ENCODE peak calls at places on chromosomes 13 and 19, in four cellular contexts. One of them, this sample, is unnamed.

GRCh38 chr13:100089633-100090032 is 740 bp downstream of the PCCA start:
- DNase-seq in GM12878: no peak
- DNase-seq in endothelial cell of umbilical vein: peak; percentile 51
- DNase-seq in K562: no peak
- DNase-seq in this sample: peak; percentile 34

GRCh38 chr19:10262771-10263170 is 8.1 kb upstream of the ICAM1 start:
- DNase-seq in GM12878: no peak
- DNase-seq in endothelial cell of umbilical vein: no peak
- DNase-seq in K562: no peak
- DNase-seq in this sample: peak; percentile 65

GRCh38 chr13:56009418-56009817 is 1131.3 kb upstream of the PRR20A start:
- DNase-seq in GM12878: no peak
- DNase-seq in endothelial cell of umbilical vein: no peak
- DNase-seq in K562: no peak
- DNase-seq in this sample: no peak

GRCh38 chr13:25249001-25249543 is 38.2 kb downstream of the MTMR6 start:
- DNase-seq in GM12878: peak; percentile 17
- DNase-seq in endothelial cell of umbilical vein: no peak
- DNase-seq in K562: no peak
- DNase-seq in this sample: peak; percentile 43

GRCh38 chr13:113745059-113745458 is 14.0 kb upstream of the TMEM255B start:
- DNase-seq in GM12878: no peak
- DNase-seq in endothelial cell of umbilical vein: no peak
- DNase-seq in K562: no peak
- DNase-seq in this sample: no peak

GRCh38 chr19:9406798-9407352 is 28.5 kb downstream of the ZNF266 start:
- DNase-seq in GM12878: no peak
- DNase-seq in endothelial cell of umbilical vein: no peak
- DNase-seq in K562: peak; percentile 78
- DNase-seq in this sample: peak; percentile 92

GRCh38 chr13:100528820-100529219 is 59.8 kb downstream of the GGACT start:
- DNase-seq in GM12878: no peak
- DNase-seq in endothelial cell of umbilical vein: no peak
- DNase-seq in K562: no peak
- DNase-seq in this sample: no peak

GRCh38 chr13:62702502-62702901 is 1286.9 kb upstream of the PCDH20 start:
- DNase-seq in GM12878: no peak
- DNase-seq in endothelial cell of umbilical vein: no peak
- DNase-seq in K562: no peak
- DNase-seq in this sample: no peak

GRCh38 chr13:94419304-94419943 is 60.1 kb downstream of the DCT start:
- DNase-seq in GM12878: no peak
- DNase-seq in endothelial cell of umbilical vein: peak; percentile 6
- DNase-seq in K562: no peak
- DNase-seq in this sample: peak; percentile 86

GRCh38 chr13:107977175-107977574 is 238.2 kb downstream of the LIG4 start:
- DNase-seq in GM12878: no peak
- DNase-seq in endothelial cell of umbilical vein: no peak
- DNase-seq in K562: no peak
- DNase-seq in this sample: no peak

GRCh38 chr13:31807090-31807541 is 67.8 kb downstream of the RXFP2 start:
- DNase-seq in GM12878: no peak
- DNase-seq in endothelial cell of umbilical vein: no peak
- DNase-seq in K562: no peak
- DNase-seq in this sample: no peak

GRCh38 chr13:22102237-22102636 is 431.4 kb downstream of the FGF9 start:
- DNase-seq in GM12878: no peak
- DNase-seq in endothelial cell of umbilical vein: no peak
- DNase-seq in K562: no peak
- DNase-seq in this sample: no peak

GRCh38 chr13:28558126-28558525 is 63.2 kb upstream of the FLT1 start:
- DNase-seq in GM12878: no peak
- DNase-seq in endothelial cell of umbilical vein: peak; percentile 71
- DNase-seq in K562: no peak
- DNase-seq in this sample: peak; percentile 97

GRCh38 chr19:7522923-7523667 is 671 bp downstream of the MCOLN1 start:
- DNase-seq in GM12878: no peak
- DNase-seq in endothelial cell of umbilical vein: no peak
- DNase-seq in K562: no peak
- DNase-seq in this sample: no peak

GRCh38 chr19:42115219-42115618 is 17.0 kb downstream of the POU2F2 start:
- DNase-seq in GM12878: no peak
- DNase-seq in endothelial cell of umbilical vein: peak; percentile 31
- DNase-seq in K562: no peak
- DNase-seq in this sample: peak; percentile 68

GRCh38 chr13:20489185-20489820 is 36.4 kb downstream of the CRYL1 start:
- DNase-seq in GM12878: no peak
- DNase-seq in endothelial cell of umbilical vein: no peak
- DNase-seq in K562: no peak
- DNase-seq in this sample: peak; percentile 62

GRCh38 chr19:30521937-30522336 is 149.8 kb downstream of the ZNF536 start:
- DNase-seq in GM12878: no peak
- DNase-seq in endothelial cell of umbilical vein: no peak
- DNase-seq in K562: no peak
- DNase-seq in this sample: no peak

GRCh38 chr13:25085125-25085742 is 10.7 kb upstream of the PABPC3 start:
- DNase-seq in GM12878: no peak
- DNase-seq in endothelial cell of umbilical vein: peak; percentile 27
- DNase-seq in K562: no peak
- DNase-seq in this sample: peak; percentile 26

GRCh38 chr19:15249912-15250634 is 17.8 kb upstream of the EPHX3 start:
- DNase-seq in GM12878: no peak
- DNase-seq in endothelial cell of umbilical vein: peak; percentile 75
- DNase-seq in K562: no peak
- DNase-seq in this sample: peak; percentile 95

GRCh38 chr13:58852076-58852475 is 1220.5 kb downstream of the PCDH17 start:
- DNase-seq in GM12878: no peak
- DNase-seq in endothelial cell of umbilical vein: peak; percentile 1
- DNase-seq in K562: no peak
- DNase-seq in this sample: no peak

GRCh38 chr13:21058361-21058760 is 3.0 kb downstream of the LATS2 start:
- DNase-seq in GM12878: no peak
- DNase-seq in endothelial cell of umbilical vein: peak; percentile 69
- DNase-seq in K562: no peak
- DNase-seq in this sample: no peak

GRCh38 chr13:100913143-100913542 is 238.5 kb upstream of the TMTC4 start:
- DNase-seq in GM12878: no peak
- DNase-seq in endothelial cell of umbilical vein: no peak
- DNase-seq in K562: no peak
- DNase-seq in this sample: peak; percentile 10

GRCh38 chr13:18947376-18947977 is 234.1 kb downstream of the TUBA3C start:
- DNase-seq in GM12878: no peak
- DNase-seq in endothelial cell of umbilical vein: no peak
- DNase-seq in K562: no peak
- DNase-seq in this sample: no peak

GRCh38 chr13:42400188-42400833 is 128.4 kb downstream of the AKAP11 start:
- DNase-seq in GM12878: no peak
- DNase-seq in endothelial cell of umbilical vein: no peak
- DNase-seq in K562: no peak
- DNase-seq in this sample: no peak

GRCh38 chr13:66635526-66635925 is 594.6 kb downstream of the PCDH9 start:
- DNase-seq in GM12878: no peak
- DNase-seq in endothelial cell of umbilical vein: peak; percentile 89
- DNase-seq in K562: no peak
- DNase-seq in this sample: peak; percentile 93

GRCh38 chr19:6551607-6552450 is 21.0 kb downstream of the TNFSF9 start:
- DNase-seq in GM12878: no peak
- DNase-seq in endothelial cell of umbilical vein: no peak
- DNase-seq in K562: peak; percentile 85
- DNase-seq in this sample: no peak

GRCh38 chr13:23384111-23384510 is 49.4 kb downstream of the SACS start:
- DNase-seq in GM12878: peak; percentile 82
- DNase-seq in endothelial cell of umbilical vein: no peak
- DNase-seq in K562: no peak
- DNase-seq in this sample: peak; percentile 90

GRCh38 chr13:38849316-38849715 is 141.3 kb downstream of the STOML3 start:
- DNase-seq in GM12878: no peak
- DNase-seq in endothelial cell of umbilical vein: no peak
- DNase-seq in K562: no peak
- DNase-seq in this sample: no peak

GRCh38 chr13:114143806-114144605 is 11.6 kb upstream of the RASA3 start:
- DNase-seq in GM12878: no peak
- DNase-seq in endothelial cell of umbilical vein: no peak
- DNase-seq in K562: peak; percentile 53
- DNase-seq in this sample: no peak

GRCh38 chr13:111178417-111178816 is 63.3 kb downstream of the ARHGEF7 start:
- DNase-seq in GM12878: no peak
- DNase-seq in endothelial cell of umbilical vein: no peak
- DNase-seq in K562: no peak
- DNase-seq in this sample: no peak

GRCh38 chr19:44603201-44603945 is 10.0 kb upstream of the IGSF23 start:
- DNase-seq in GM12878: no peak
- DNase-seq in endothelial cell of umbilical vein: peak; percentile 98
- DNase-seq in K562: no peak
- DNase-seq in this sample: peak; percentile 99

GRCh38 chr13:95474992-95475391 is 77.5 kb upstream of the CLDN10 start:
- DNase-seq in GM12878: no peak
- DNase-seq in endothelial cell of umbilical vein: no peak
- DNase-seq in K562: no peak
- DNase-seq in this sample: no peak

GRCh38 chr19:37362733-37363132 is 8.2 kb upstream of the ZNF527 start:
- DNase-seq in GM12878: no peak
- DNase-seq in endothelial cell of umbilical vein: peak; percentile 12
- DNase-seq in K562: peak; percentile 22
- DNase-seq in this sample: no peak

GRCh38 chr13:111508164-111508870 is 187.9 kb downstream of the TEX29 start:
- DNase-seq in GM12878: no peak
- DNase-seq in endothelial cell of umbilical vein: no peak
- DNase-seq in K562: no peak
- DNase-seq in this sample: no peak

GRCh38 chr13:72412481-72412880 is 314.9 kb downstream of the MZT1 start:
- DNase-seq in GM12878: no peak
- DNase-seq in endothelial cell of umbilical vein: no peak
- DNase-seq in K562: no peak
- DNase-seq in this sample: no peak

GRCh38 chr13:41315466-41316047 is 4.5 kb downstream of the NAA16 start:
- DNase-seq in GM12878: no peak
- DNase-seq in endothelial cell of umbilical vein: no peak
- DNase-seq in K562: no peak
- DNase-seq in this sample: peak; percentile 27

GRCh38 chr19:10625003-10625761 is at the start of gene SLC44A2:
- DNase-seq in GM12878: no peak
- DNase-seq in endothelial cell of umbilical vein: peak; percentile 41
- DNase-seq in K562: peak; percentile 21
- DNase-seq in this sample: peak; percentile 35

GRCh38 chr19:46069841-46070341 is 29.1 kb upstream of the IGFL4 start:
- DNase-seq in GM12878: no peak
- DNase-seq in endothelial cell of umbilical vein: peak; percentile 89
- DNase-seq in K562: no peak
- DNase-seq in this sample: peak; percentile 93

GRCh38 chr19:46060012-46060411 is 19.2 kb upstream of the IGFL4 start:
- DNase-seq in GM12878: no peak
- DNase-seq in endothelial cell of umbilical vein: no peak
- DNase-seq in K562: no peak
- DNase-seq in this sample: no peak

GRCh38 chr19:46067691-46068090 is 26.9 kb upstream of the IGFL4 start:
- DNase-seq in GM12878: no peak
- DNase-seq in endothelial cell of umbilical vein: no peak
- DNase-seq in K562: no peak
- DNase-seq in this sample: no peak

GRCh38 chr19:46068345-46069258 is 27.8 kb upstream of the IGFL4 start:
- DNase-seq in GM12878: no peak
- DNase-seq in endothelial cell of umbilical vein: peak; percentile 79
- DNase-seq in K562: no peak
- DNase-seq in this sample: peak; percentile 82

GRCh38 chr19:46065486-46065885 is 24.7 kb upstream of the IGFL4 start:
- DNase-seq in GM12878: no peak
- DNase-seq in endothelial cell of umbilical vein: no peak
- DNase-seq in K562: no peak
- DNase-seq in this sample: no peak
- TF ChIP-seq FOS in GM12878: no peak
- TF ChIP-seq FOS in endothelial cell of umbilical vein: no peak
- TF ChIP-seq FOS in K562: no peak
- TF ChIP-seq FOS in this sample: no peak

GRCh38 chr13:34757441-34757840 is 184.6 kb upstream of the NBEA start:
- DNase-seq in GM12878: no peak
- DNase-seq in endothelial cell of umbilical vein: no peak
- DNase-seq in K562: no peak
- DNase-seq in this sample: no peak
- TF ChIP-seq FOS in GM12878: no peak
- TF ChIP-seq FOS in endothelial cell of umbilical vein: no peak
- TF ChIP-seq FOS in K562: no peak
- TF ChIP-seq FOS in this sample: no peak

GRCh38 chr19:56660381-56661105 is 11.0 kb downstream of the ZNF835 start:
- DNase-seq in GM12878: no peak
- DNase-seq in endothelial cell of umbilical vein: no peak
- DNase-seq in K562: no peak
- DNase-seq in this sample: no peak
- TF ChIP-seq FOS in GM12878: no peak
- TF ChIP-seq FOS in endothelial cell of umbilical vein: no peak
- TF ChIP-seq FOS in K562: no peak
- TF ChIP-seq FOS in this sample: no peak

GRCh38 chr13:36294061-36294460 is 3.6 kb downstream of the CCDC169 start:
- DNase-seq in GM12878: no peak
- DNase-seq in endothelial cell of umbilical vein: no peak
- DNase-seq in K562: no peak
- DNase-seq in this sample: no peak

GRCh38 chr13:36297600-36298338 is at the start of gene CCDC169:
- DNase-seq in GM12878: no peak
- DNase-seq in endothelial cell of umbilical vein: peak; percentile 85
- DNase-seq in K562: peak; percentile 82
- DNase-seq in this sample: peak; percentile 51

GRCh38 chr13:36293497-36293896 is 4.1 kb downstream of the CCDC169 start:
- DNase-seq in GM12878: no peak
- DNase-seq in endothelial cell of umbilical vein: no peak
- DNase-seq in K562: no peak
- DNase-seq in this sample: no peak

GRCh38 chr13:36298535-36299068 is 988 bp upstream of the CCDC169 start:
- DNase-seq in GM12878: no peak
- DNase-seq in endothelial cell of umbilical vein: peak; percentile 13
- DNase-seq in K562: no peak
- DNase-seq in this sample: no peak

GRCh38 chr13:36297259-36297599 is 385 bp downstream of the CCDC169 start:
- DNase-seq in GM12878: no peak
- DNase-seq in endothelial cell of umbilical vein: no peak
- DNase-seq in K562: no peak
- DNase-seq in this sample: peak; percentile 25
- TF ChIP-seq FOS in GM12878: no peak
- TF ChIP-seq FOS in endothelial cell of umbilical vein: no peak
- TF ChIP-seq FOS in K562: no peak
- TF ChIP-seq FOS in this sample: no peak